ENCODE peak calls at places on chromosomes 13 and 19, in four cellular contexts. W is body of pancreas, B is IMR-90, I is right lobe of liver. Y is an unnamed sample.
A peak's percentile ranks its signal among the peaks of the same experiment; 100 is the strongest.

GRCh38 chr13:21399741-21400140 is 59.4 kb downstream of the ZDHHC20 start:
- DNase-seq in B (peak; percentile 18), W (no peak), I (no peak), Y (no peak)

GRCh38 chr19:38020331-38020730 is 113.3 kb downstream of the SIPA1L3 start:
- DNase-seq in B (no peak), I (no peak), W (no peak), Y (peak; percentile 29)

GRCh38 chr19:46716013-46716671 is 772 bp downstream of the PRKD2 start:
- DNase-seq in W (peak; percentile 51), B (no peak), I (no peak), Y (peak; percentile 44)

GRCh38 chr13:36297259-36297599 is 385 bp downstream of the CCDC169 start:
- DNase-seq in B (peak; percentile 25), W (no peak), I (no peak), Y (no peak)

GRCh38 chr19:1315470-1316166 is 29.9 kb downstream of the EFNA2 start:
- DNase-seq in I (peak; percentile 63), B (peak; percentile 25), W (peak; percentile 51), Y (peak; percentile 69)

GRCh38 chr13:50678464-50679162 is 164.9 kb downstream of the DLEU7 start:
- DNase-seq in I (no peak), B (peak; percentile 60), W (no peak), Y (no peak)

GRCh38 chr13:33992891-33993336 is 175.0 kb downstream of the RFC3 start:
- DNase-seq in B (no peak), I (no peak), W (no peak), Y (no peak)

GRCh38 chr19:17351815-17352435 is 14.6 kb downstream of the GTPBP3 start:
- DNase-seq in W (no peak), B (no peak), I (no peak), Y (no peak)

GRCh38 chr19:43901395-43902390 is 33.4 kb downstream of the ZNF45 start:
- DNase-seq in B (peak; percentile 88), I (peak; percentile 79), W (peak; percentile 77), Y (peak; percentile 83)

GRCh38 chr19:7506385-7507328 is 9.2 kb upstream of the ZNF358 start:
- DNase-seq in W (peak; percentile 89), I (peak; percentile 80), B (peak; percentile 48), Y (peak; percentile 99)

GRCh38 chr19:45172611-45173208 is 5.3 kb downstream of the TRAPPC6A start:
- DNase-seq in W (no peak), B (no peak), I (no peak), Y (no peak)

GRCh38 chr13:107650081-107650701 is 565.1 kb downstream of the LIG4 start:
- DNase-seq in W (peak; percentile 40), I (peak; percentile 49), B (peak; percentile 62), Y (peak; percentile 45)

GRCh38 chr13:113862766-113863510 is 938 bp downstream of the GAS6 start:
- DNase-seq in B (no peak), W (peak; percentile 60), I (peak; percentile 64), Y (peak; percentile 57)

GRCh38 chr13:51006067-51006800 is 96.6 kb downstream of the RNASEH2B start:
- DNase-seq in B (no peak), I (no peak), W (no peak), Y (no peak)

GRCh38 chr13:51793570-51794273 is 10.2 kb downstream of the DHRS12 start:
- DNase-seq in B (peak; percentile 91), W (peak; percentile 56), I (no peak), Y (peak; percentile 84)

GRCh38 chr13:113928701-113929627 is 44.9 kb downstream of the C13orf46 start:
- DNase-seq in W (peak; percentile 93), B (peak; percentile 69), I (no peak), Y (peak; percentile 46)

GRCh38 chr19:2132731-2133490 is 18.5 kb downstream of the AP3D1 start:
- DNase-seq in I (peak; percentile 73), B (no peak), W (no peak), Y (no peak)

GRCh38 chr19:2625434-2625833 is 77.1 kb downstream of the GNG7 start:
- DNase-seq in B (no peak), I (peak; percentile 55), W (no peak), Y (no peak)

GRCh38 chr13:82878536-82878935 is 1003.7 kb downstream of the SLITRK1 start:
- DNase-seq in I (no peak), B (no peak), W (no peak), Y (no peak)

GRCh38 chr19:45785781-45786532 is 3.7 kb upstream of the DMPK start:
- DNase-seq in I (no peak), B (no peak), W (no peak), Y (no peak)

GRCh38 chr19:41328157-41328817 is 18.3 kb downstream of the CCDC97 start:
- DNase-seq in W (no peak), I (peak; percentile 27), B (peak; percentile 71), Y (peak; percentile 33)

GRCh38 chr13:93364166-93364565 is 137.6 kb downstream of the GPC6 start:
- DNase-seq in W (no peak), I (no peak), B (peak; percentile 91), Y (no peak)

GRCh38 chr19:12884926-12885748 is 1.9 kb downstream of the KLF1 start:
- DNase-seq in I (peak; percentile 83), W (peak; percentile 93), B (peak; percentile 28), Y (peak; percentile 57)

GRCh38 chr13:69948016-69948415 is 159.6 kb upstream of the ATXN8OS start:
- DNase-seq in B (no peak), I (no peak), W (no peak), Y (no peak)

GRCh38 chr19:2308114-2308556 is at the start of gene LINGO3:
- DNase-seq in I (no peak), B (no peak), W (no peak), Y (no peak)

GRCh38 chr13:46796129-46796514 is 839 bp downstream of the ESD start:
- DNase-seq in W (no peak), B (no peak), I (no peak), Y (no peak)

DNA sequence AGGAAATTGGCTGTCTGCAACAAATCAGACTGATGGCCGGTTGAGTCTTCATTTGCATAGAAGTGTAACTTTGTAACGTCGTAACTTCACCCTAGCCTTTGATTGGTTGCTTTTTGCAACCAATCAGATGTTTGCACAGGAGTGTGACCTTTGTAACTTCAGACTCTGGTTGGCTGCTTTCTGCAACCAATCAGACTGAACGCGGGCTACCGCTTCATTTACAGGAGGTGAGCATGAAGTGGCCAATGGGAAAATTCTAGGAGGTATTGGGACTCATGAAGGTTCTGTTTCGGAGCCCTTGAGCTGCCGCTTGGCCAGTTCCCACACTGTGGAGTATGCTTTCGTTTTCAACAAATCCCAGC is 441 bp upstream of the ZNF559 start:
- DNase-seq in I (peak; percentile 48), W (peak; percentile 55), B (peak; percentile 75), Y (peak; percentile 93)
- TF ChIP-seq CTCF in I (no peak), W (no peak), B (no peak), Y (no peak)

DNA sequence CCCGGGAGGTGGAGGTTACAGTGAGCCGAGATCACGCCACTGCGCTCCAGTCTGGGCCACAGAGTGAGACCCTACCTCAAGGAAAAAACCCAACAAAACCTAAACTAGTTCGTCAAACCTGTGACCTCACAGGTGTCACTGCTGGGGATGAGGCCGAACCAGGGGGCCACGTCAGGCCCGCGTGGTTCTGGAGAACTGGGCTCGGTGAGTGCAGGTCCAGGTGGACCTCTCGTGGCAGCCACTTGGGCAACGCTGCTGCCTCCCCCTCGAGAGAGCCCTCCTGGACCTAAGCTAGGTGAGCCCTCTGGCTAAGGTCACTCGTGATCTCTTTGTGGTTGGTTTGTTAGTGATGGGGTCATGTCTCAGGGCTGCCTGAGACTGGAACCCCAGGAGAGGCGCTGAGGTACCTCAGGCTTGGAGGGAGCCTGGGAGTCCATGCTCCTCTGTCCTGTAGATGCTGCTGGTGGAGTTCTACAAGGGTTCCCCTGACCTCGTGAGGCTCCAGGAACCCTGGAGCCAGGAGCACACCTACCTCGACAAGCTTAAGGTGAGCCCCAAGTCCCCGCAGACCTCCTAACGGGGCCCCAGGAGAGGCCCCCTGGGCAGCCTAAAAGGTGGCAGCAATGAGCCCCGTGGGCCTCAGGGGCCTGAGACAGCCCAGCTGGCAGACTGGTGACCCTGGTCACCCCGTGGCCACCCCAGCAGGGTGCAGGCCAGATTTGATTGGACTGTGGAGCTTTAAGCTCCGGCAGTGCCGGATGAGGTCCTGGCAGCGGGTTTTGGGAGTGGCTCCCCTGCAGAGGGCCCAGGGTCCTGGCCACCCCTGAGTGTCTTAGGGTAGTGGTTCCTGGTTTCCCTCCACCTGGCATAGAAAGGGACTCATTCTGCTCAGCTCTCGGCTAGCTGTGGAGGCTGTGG is 15.6 kb downstream of the MPND start:
- DNase-seq in B (no peak), W (no peak), I (no peak), Y (no peak)
- TF ChIP-seq POLR2A in B (no peak), W (no peak), I (no peak), Y (no peak)

DNA sequence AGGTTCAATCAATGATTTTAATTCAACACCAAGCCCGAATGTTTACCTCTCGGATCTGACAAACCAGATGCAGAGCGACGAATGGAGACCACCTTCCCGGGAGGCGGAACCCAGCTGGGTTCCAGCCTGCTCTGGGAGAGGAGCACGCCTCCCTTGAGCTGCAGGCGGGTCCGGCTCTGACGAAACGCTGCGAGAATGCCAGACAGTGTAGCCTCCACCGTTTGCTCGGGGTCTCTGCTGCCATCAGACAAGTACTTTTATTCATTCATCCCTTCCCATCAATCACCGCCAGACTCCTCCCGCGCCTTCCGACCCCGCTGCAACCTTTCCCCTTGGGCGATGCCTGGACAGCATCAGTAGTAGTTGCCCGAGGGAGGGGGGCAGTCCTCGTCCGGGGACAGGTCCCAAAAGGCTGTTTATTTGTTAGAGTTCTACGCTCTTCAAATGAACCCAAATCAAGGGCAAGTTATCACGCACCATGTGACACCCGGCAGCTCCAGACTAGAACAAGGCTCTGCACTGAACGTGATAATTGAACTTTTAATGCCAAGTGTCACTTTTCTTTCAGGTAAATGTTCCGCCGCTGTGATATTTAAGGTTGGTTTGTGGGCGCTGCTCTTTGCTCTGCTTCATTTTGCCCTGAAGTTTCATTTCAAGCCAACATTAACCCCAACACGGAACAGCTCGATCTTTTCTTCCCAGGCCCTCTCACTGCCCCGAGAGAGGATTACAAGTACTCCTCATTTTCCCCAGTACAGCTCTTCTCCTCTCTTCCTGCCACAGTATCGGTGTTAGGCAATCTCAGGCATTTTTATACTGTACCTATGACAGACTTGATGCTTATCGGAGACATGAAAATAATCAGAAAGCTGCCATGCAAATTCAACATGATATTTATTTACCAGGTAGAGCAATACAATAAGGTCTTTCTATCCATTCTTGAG is 992 bp upstream of the EDNRB start:
- DNase-seq in W (peak; percentile 35), B (peak; percentile 15), I (peak; percentile 46), Y (peak; percentile 47)
- H3K27me3 ChIP-seq in W (peaks cover 15% of the 10 kb centered on the region), B (no peaks in the 10 kb centered on the region), I (no peaks in the 10 kb centered on the region), Y (no peaks in the 10 kb centered on the region)

GRCh38 chr13:112241288-112241687 is 134.9 kb upstream of the SPACA7 start:
- DNase-seq in B (no peak), I (no peak), W (no peak), Y (no peak)
- TF ChIP-seq CTCF in B (no peak), I (no peak), W (no peak), Y (no peak)

Y was measured in adrenal gland.